ENCODE peak calls at places on chromosomes 16 and 17, in four cellular contexts. One of them, this sample, is unnamed. For H3K4me1, the result is how much of the 10 kb centered on the place peaks cover.

GRCh38 chr17:78818152-78818846 is 22.3 kb downstream of the USP36 start:
- DNase-seq in A549: no peak
- DNase-seq in H1: no peak
- DNase-seq in hepatocyte: no peak
- DNase-seq in this sample: no peak

GRCh38 chr17:75152971-75153853 is 1.1 kb downstream of the JPT1 start:
- DNase-seq in A549: peak
- DNase-seq in H1: no peak
- DNase-seq in hepatocyte: peak
- DNase-seq in this sample: peak

GRCh38 chr16:57479422-57480126 is 6.7 kb downstream of the DOK4 start:
- DNase-seq in A549: peak
- DNase-seq in H1: peak
- DNase-seq in hepatocyte: peak
- DNase-seq in this sample: peak

GRCh38 chr16:73071131-73071940 is 23.4 kb upstream of the ZFHX3 start:
- DNase-seq in A549: peak
- DNase-seq in H1: peak
- DNase-seq in hepatocyte: peak
- DNase-seq in this sample: peak

GRCh38 chr17:44293509-44294226 is 14.7 kb upstream of the RUNDC3A start:
- DNase-seq in A549: no peak
- DNase-seq in H1: no peak
- DNase-seq in hepatocyte: no peak
- DNase-seq in this sample: no peak

GRCh38 chr16:56645838-56646237 is 5.8 kb upstream of the MT1B start:
- DNase-seq in A549: no peak
- DNase-seq in H1: no peak
- DNase-seq in hepatocyte: no peak
- DNase-seq in this sample: no peak

GRCh38 chr17:52136173-52136572 is 22.3 kb downstream of the CA10 start:
- DNase-seq in A549: no peak
- DNase-seq in H1: no peak
- DNase-seq in hepatocyte: no peak
- DNase-seq in this sample: no peak

GRCh38 chr17:59829217-59830006 is 63.3 kb downstream of the TUBD1 start:
- DNase-seq in A549: peak
- DNase-seq in H1: no peak
- DNase-seq in hepatocyte: peak
- DNase-seq in this sample: peak

GRCh38 chr17:9839433-9839832 is 13.7 kb downstream of the GLP2R start:
- DNase-seq in A549: peak
- DNase-seq in H1: no peak
- DNase-seq in hepatocyte: no peak
- DNase-seq in this sample: no peak

GRCh38 chr17:32269377-32269776 is 3.7 kb downstream of the RHBDL3 start:
- DNase-seq in A549: no peak
- DNase-seq in H1: no peak
- DNase-seq in hepatocyte: no peak
- DNase-seq in this sample: peak

GRCh38 chr17:79212150-79213087 is 137.8 kb downstream of the ENGASE start:
- DNase-seq in A549: no peak
- DNase-seq in H1: peak
- DNase-seq in hepatocyte: no peak
- DNase-seq in this sample: no peak

GRCh38 chr16:81928975-81929374 is 82.3 kb downstream of the SDR42E1 start:
- DNase-seq in A549: no peak
- DNase-seq in H1: peak
- DNase-seq in hepatocyte: no peak
- DNase-seq in this sample: no peak

GRCh38 chr17:27466748-27467375 is 10.6 kb downstream of the KSR1 start:
- DNase-seq in A549: no peak
- DNase-seq in H1: no peak
- DNase-seq in hepatocyte: no peak
- DNase-seq in this sample: peak
- H3K4me1 ChIP-seq in A549: under half
- H3K4me1 ChIP-seq in H1: under half
- H3K4me1 ChIP-seq in hepatocyte: under half
- H3K4me1 ChIP-seq in this sample: under half

GRCh38 chr16:27273670-27274522 is 5.3 kb upstream of the NSMCE1 start:
- DNase-seq in A549: peak
- DNase-seq in H1: peak
- DNase-seq in hepatocyte: peak
- DNase-seq in this sample: peak
- H3K4me2 ChIP-seq in A549: peak
- H3K4me2 ChIP-seq in H1: no peak
- H3K4me2 ChIP-seq in hepatocyte: peak
- H3K4me2 ChIP-seq in this sample: peak

GRCh38 chr17:2336215-2337151 is at the start of gene TSR1:
- DNase-seq in A549: peak
- DNase-seq in H1: peak
- DNase-seq in hepatocyte: peak
- DNase-seq in this sample: peak
- TF ChIP-seq CTCF in A549: peak
- TF ChIP-seq CTCF in H1: no peak
- TF ChIP-seq CTCF in hepatocyte: peak
- TF ChIP-seq CTCF in this sample: no peak

DNA sequence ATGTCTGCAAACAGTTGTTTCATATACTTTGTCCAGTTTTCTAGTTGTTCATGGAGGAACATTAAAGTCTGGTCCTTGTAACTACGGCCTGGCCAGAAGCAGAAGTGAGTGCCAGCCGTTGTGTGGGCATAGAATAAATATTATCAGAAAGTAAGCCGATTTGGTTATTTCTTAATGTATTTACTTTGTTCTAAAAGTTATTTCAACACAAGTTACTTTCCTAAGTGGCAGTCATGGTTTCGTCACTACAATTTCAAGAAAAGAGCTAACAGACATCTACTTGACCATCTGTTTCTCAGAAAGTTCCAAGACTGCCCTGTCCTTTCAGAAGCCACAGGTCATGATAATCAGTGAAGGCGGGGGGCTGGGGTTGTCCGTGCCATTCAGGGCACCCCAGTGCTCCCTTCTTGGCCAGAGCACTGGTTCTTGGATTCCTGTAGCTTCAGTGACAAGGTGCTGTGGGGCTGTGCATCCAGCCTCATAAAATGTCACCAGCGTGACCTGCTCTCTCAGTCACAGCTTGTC is 14.9 kb upstream of the FASN start:
- DNase-seq in A549: no peak
- DNase-seq in H1: no peak
- DNase-seq in hepatocyte: no peak
- DNase-seq in this sample: no peak
- H3K4me1 ChIP-seq in A549: under half
- H3K4me1 ChIP-seq in H1: under half
- H3K4me1 ChIP-seq in hepatocyte: under half
- H3K4me1 ChIP-seq in this sample: under half

GRCh38 chr17:27496971-27497370 is 40.7 kb downstream of the KSR1 start:
- DNase-seq in A549: no peak
- DNase-seq in H1: no peak
- DNase-seq in hepatocyte: no peak
- DNase-seq in this sample: no peak

GRCh38 chr17:27496501-27496943 is 40.3 kb downstream of the KSR1 start:
- DNase-seq in A549: peak
- DNase-seq in H1: no peak
- DNase-seq in hepatocyte: peak
- DNase-seq in this sample: no peak

GRCh38 chr17:27494192-27495091 is 38.2 kb downstream of the KSR1 start:
- DNase-seq in A549: peak
- DNase-seq in H1: no peak
- DNase-seq in hepatocyte: peak
- DNase-seq in this sample: no peak

GRCh38 chr17:27496005-27496404 is 39.8 kb downstream of the KSR1 start:
- DNase-seq in A549: no peak
- DNase-seq in H1: no peak
- DNase-seq in hepatocyte: no peak
- DNase-seq in this sample: no peak

DNA sequence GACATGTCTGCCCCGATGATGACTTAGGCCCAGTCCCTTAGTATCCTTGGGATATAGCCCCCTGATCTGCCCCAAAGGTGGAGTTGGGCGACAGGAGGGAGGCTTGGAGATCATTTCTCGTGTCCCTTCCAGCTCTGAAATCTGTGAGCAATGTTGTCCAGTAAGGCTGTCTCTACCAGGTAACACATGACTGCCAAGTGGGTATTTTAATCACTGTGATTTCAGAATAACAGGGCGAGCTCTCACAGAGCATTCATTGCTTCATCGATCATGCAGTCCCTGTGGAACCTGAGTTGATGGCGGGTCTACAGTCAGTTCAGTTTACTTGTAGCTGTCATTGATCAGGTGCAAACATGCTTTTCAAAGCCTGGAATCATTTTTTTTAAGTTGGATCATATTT is 39.2 kb downstream of the KSR1 start:
- DNase-seq in A549: no peak
- DNase-seq in H1: no peak
- DNase-seq in hepatocyte: no peak
- DNase-seq in this sample: no peak
- H3K4me2 ChIP-seq in A549: peak
- H3K4me2 ChIP-seq in H1: no peak
- H3K4me2 ChIP-seq in hepatocyte: peak
- H3K4me2 ChIP-seq in this sample: no peak

GRCh38 chr17:48542956-48543853 is 1.7 kb downstream of the HOXB2 start:
- DNase-seq in A549: peak
- DNase-seq in H1: peak
- DNase-seq in hepatocyte: peak
- DNase-seq in this sample: no peak
- TF ChIP-seq CTCF in A549: no peak
- TF ChIP-seq CTCF in H1: peak
- TF ChIP-seq CTCF in hepatocyte: peak
- TF ChIP-seq CTCF in this sample: no peak

This sample was measured in osteoblast.